ENCODE peak calls at places on chromosome 16, in four cellular contexts. K is GM12878, M is H1, I is K562. O is an unnamed sample.

GRCh38 chr16:67177743-67178699 is 5.7 kb downstream of the MATCAP1 start:
- DNase-seq in K (no peak), M (peak; percentile 86), I (peak; percentile 60), O (peak; percentile 65)

GRCh38 chr16:63422633-63423032 is 1386.4 kb upstream of the CDH8 start:
- DNase-seq in K (no peak), M (no peak), I (no peak), O (no peak)

GRCh38 chr16:49250689-49251088 is 30.9 kb downstream of the CBLN1 start:
- DNase-seq in K (no peak), M (no peak), I (no peak), O (no peak)

GRCh38 chr16:30902070-30902972 is 5.9 kb downstream of the CTF1 start:
- DNase-seq in K (no peak), M (peak; percentile 81), I (peak; percentile 88), O (peak; percentile 33)

GRCh38 chr16:85510203-85510602 is 102.9 kb upstream of the GSE1 start:
- DNase-seq in K (no peak), M (no peak), I (no peak), O (no peak)

GRCh38 chr16:63890723-63891122 is 1231.1 kb downstream of the CDH11 start:
- DNase-seq in K (no peak), M (no peak), I (no peak), O (no peak)

GRCh38 chr16:15822957-15823356 is 33.9 kb downstream of the MYH11 start:
- DNase-seq in K (no peak), M (no peak), I (no peak), O (no peak)

GRCh38 chr16:75265911-75266701 is 14.7 kb upstream of the BCAR1 start:
- DNase-seq in K (no peak), M (peak; percentile 93), I (peak; percentile 95), O (peak; percentile 84)

GRCh38 chr16:67927131-67927941 is 4.3 kb downstream of the CTRL start:
- DNase-seq in K (no peak), M (no peak), I (no peak), O (no peak)

GRCh38 chr16:50322333-50322732 is 46.5 kb downstream of the BRD7 start:
- DNase-seq in K (no peak), M (no peak), I (no peak), O (no peak)

GRCh38 chr16:49492090-49492801 is 118.6 kb downstream of the C16orf78 start:
- DNase-seq in K (no peak), M (peak; percentile 92), I (peak; percentile 73), O (no peak)

GRCh38 chr16:4839942-4840341 is 7.1 kb downstream of the GLYR1 start:
- DNase-seq in K (no peak), M (no peak), I (no peak), O (no peak)

GRCh38 chr16:81661082-81661481 is 118.0 kb upstream of the PLCG2 start:
- DNase-seq in K (no peak), M (no peak), I (no peak), O (no peak)

GRCh38 chr16:67399218-67399733 is 6.0 kb upstream of the TPPP3 start:
- DNase-seq in K (no peak), M (peak; percentile 95), I (peak; percentile 81), O (no peak)

GRCh38 chr16:85735225-85735722 is 15.6 kb downstream of the C16orf74 start:
- DNase-seq in K (peak; percentile 43), M (no peak), I (no peak), O (no peak)

GRCh38 chr16:79915264-79916160 is 315.0 kb upstream of the MAF start:
- DNase-seq in K (no peak), M (no peak), I (no peak), O (no peak)

GRCh38 chr16:84115919-84116719 is 623 bp downstream of the MBTPS1 start:
- DNase-seq in K (no peak), M (no peak), I (peak; percentile 75), O (peak; percentile 54)

GRCh38 chr16:71542377-71542776 is 16.2 kb downstream of the CHST4 start:
- DNase-seq in K (no peak), M (peak; percentile 89), I (peak; percentile 58), O (peak; percentile 63)

GRCh38 chr16:86495756-86496261 is 14.5 kb upstream of the FOXF1 start:
- DNase-seq in K (no peak), M (peak; percentile 53), I (no peak), O (no peak)

DNA sequence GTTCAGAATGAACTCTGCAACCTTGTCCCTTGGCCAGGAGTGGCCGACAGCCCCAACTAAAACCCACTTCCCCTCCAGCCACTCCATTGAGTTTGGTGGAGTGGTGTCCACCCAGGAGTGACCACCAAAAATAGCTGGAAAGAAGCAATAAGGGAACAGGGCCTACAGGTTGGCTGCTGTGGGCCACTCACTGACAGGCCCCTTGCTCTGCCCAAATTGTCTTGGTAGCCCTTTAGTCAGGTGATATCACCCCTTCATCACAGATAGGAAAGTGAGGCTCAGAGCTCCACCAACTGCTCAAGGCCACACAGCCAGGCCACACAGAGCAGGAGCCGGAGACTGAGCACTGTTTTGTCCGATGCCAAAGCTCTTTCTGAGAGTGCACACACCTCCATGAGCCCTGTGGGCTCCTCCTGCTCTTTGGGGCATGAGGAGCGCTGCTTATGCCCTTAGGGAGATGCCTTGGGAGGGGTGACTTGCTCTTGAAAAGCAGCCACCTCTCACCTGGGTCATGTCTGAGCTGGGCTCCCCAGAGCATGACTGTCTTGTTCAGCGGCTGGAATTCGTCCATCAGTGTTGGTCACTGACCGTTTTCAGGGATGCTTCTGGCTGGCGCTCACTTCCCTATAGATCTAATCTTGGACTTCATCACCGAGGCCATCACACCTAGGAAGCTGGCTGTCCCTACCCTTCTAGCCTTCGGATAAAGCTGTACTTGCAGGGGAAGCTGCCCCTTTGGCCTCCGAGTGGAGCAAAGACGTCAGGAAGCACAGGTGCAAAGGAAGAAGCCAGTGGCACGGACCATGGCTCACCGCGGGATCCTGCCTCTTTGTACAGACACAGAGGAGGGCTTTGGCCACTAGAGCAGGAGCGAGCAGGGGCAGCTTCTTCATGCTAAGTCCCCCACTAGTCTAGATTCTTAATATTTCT is 186.0 kb upstream of the ZNF469 start:
- DNase-seq in K (no peak), M (no peak), I (no peak), O (no peak)
- TF ChIP-seq CBX5 in K (no peak), M (no peak), I (no peak), O (no peak)

GRCh38 chr16:20359997-20360396 is 7.5 kb upstream of the UMOD start:
- DNase-seq in K (no peak), M (peak; percentile 59), I (peak; percentile 41), O (peak; percentile 39)
- TF ChIP-seq CBX5 in K (no peak), M (no peak), I (no peak), O (no peak)

GRCh38 chr16:22397459-22397858 is 23.0 kb upstream of the CDR2 start:
- DNase-seq in K (no peak), M (no peak), I (no peak), O (no peak)
- TF ChIP-seq CBX5 in K (no peak), M (no peak), I (no peak), O (no peak)

GRCh38 chr16:58222532-58223316 is 24.8 kb upstream of the CSNK2A2 start:
- DNase-seq in K (no peak), M (no peak), I (no peak), O (peak; percentile 51)
- TF ChIP-seq CBX5 in K (no peak), M (no peak), I (no peak), O (no peak)